ENCODE peak calls at places on chromosomes 6 and 20, in six cellular contexts. B, H, G, M, T and X are unnamed samples.

GRCh38 chr20:535958-536357 is 7.6 kb downstream of the CSNK2A1 start:
- DNase-seq in B (no peak), H (peak; percentile 66), G (no peak), M (no peak), T (no peak), X (no peak)

GRCh38 chr6:83193747-83194582 is 808 bp downstream of the RWDD2A start:
- DNase-seq in B (peak; percentile 57), H (peak; percentile 62), G (peak; percentile 13), M (peak; percentile 82), T (peak; percentile 26), X (peak; percentile 44)

GRCh38 chr6:41273699-41274098 is 12.8 kb downstream of the TREM1 start:
- DNase-seq in B (no peak), H (no peak), G (no peak), M (peak; percentile 32), T (no peak), X (no peak)

GRCh38 chr6:167799033-167799933 is 27.4 kb upstream of the AFDN start:
- DNase-seq in B (no peak), H (peak; percentile 19), G (no peak), M (no peak), T (no peak), X (no peak)

GRCh38 chr20:19304389-19304788 is 91.9 kb downstream of the SLC24A3 start:
- DNase-seq in B (no peak), H (no peak), G (no peak), M (no peak), T (no peak), X (no peak)

GRCh38 chr20:45010399-45010828 is 44.1 kb downstream of the STK4 start:
- DNase-seq in B (no peak), H (no peak), G (no peak), M (no peak), T (no peak), X (no peak)

GRCh38 chr20:24406761-24407550 is 62.5 kb upstream of the SYNDIG1 start:
- DNase-seq in B (no peak), H (no peak), G (no peak), M (no peak), T (no peak), X (no peak)

GRCh38 chr6:101626264-101626663 is 232.8 kb downstream of the GRIK2 start:
- DNase-seq in B (no peak), H (no peak), G (no peak), M (no peak), T (no peak), X (no peak)

GRCh38 chr20:57734754-57735153 is 24.9 kb upstream of the PMEPA1 start:
- DNase-seq in B (no peak), H (no peak), G (no peak), M (no peak), T (no peak), X (no peak)

GRCh38 chr20:25328954-25329498 is 61.6 kb downstream of the ABHD12 start:
- DNase-seq in B (no peak), H (no peak), G (no peak), M (no peak), T (no peak), X (no peak)

GRCh38 chr20:5000263-5001173 is 792 bp downstream of the SLC23A2 start:
- DNase-seq in B (peak; percentile 49), H (peak; percentile 46), G (peak; percentile 6), M (peak; percentile 57), T (peak; percentile 37), X (peak; percentile 53)

GRCh38 chr20:37408202-37408929 is 62.4 kb downstream of the SRC start:
- DNase-seq in B (no peak), H (no peak), G (no peak), M (no peak), T (no peak), X (no peak)

GRCh38 chr6:23713211-23713610 is 412.8 kb upstream of the NRSN1 start:
- DNase-seq in B (no peak), H (no peak), G (no peak), M (no peak), T (no peak), X (no peak)

GRCh38 chr6:36595168-36595818 is 1.1 kb downstream of the SRSF3 start:
- DNase-seq in B (no peak), H (peak; percentile 58), G (no peak), M (no peak), T (peak; percentile 31), X (no peak)

GRCh38 chr20:51553897-51554504 is 11.5 kb upstream of the NFATC2 start:
- DNase-seq in B (no peak), H (no peak), G (no peak), M (no peak), T (no peak), X (no peak)

GRCh38 chr20:57161478-57162194 is 104.8 kb downstream of the BMP7 start:
- DNase-seq in B (no peak), H (no peak), G (no peak), M (no peak), T (no peak), X (no peak)

GRCh38 chr6:116631379-116631990 is 15.2 kb downstream of the RSPH4A start:
- DNase-seq in B (no peak), H (no peak), G (no peak), M (no peak), T (no peak), X (no peak)

GRCh38 chr6:154218336-154218735 is 138.3 kb downstream of the IPCEF1 start:
- DNase-seq in B (peak; percentile 7), H (no peak), G (no peak), M (no peak), T (no peak), X (no peak)

GRCh38 chr6:123527406-123527805 is 109.3 kb downstream of the TRDN start:
- DNase-seq in B (no peak), H (no peak), G (no peak), M (no peak), T (no peak), X (no peak)

GRCh38 chr20:58510921-58511320 is 4.3 kb downstream of the APCDD1L start:
- DNase-seq in B (no peak), H (no peak), G (no peak), M (no peak), T (no peak), X (no peak)

GRCh38 chr6:33073431-33073871 is at the start of gene HLA-DPA1:
- DNase-seq in B (no peak), H (peak; percentile 28), G (no peak), M (no peak), T (peak; percentile 50), X (peak; percentile 86)

GRCh38 chr6:15776458-15776980 is 113.7 kb upstream of the DTNBP1 start:
- DNase-seq in B (no peak), H (no peak), G (no peak), M (no peak), T (peak; percentile 60), X (peak; percentile 25)

GRCh38 chr6:161355731-161356130 is 81.9 kb upstream of the AGPAT4 start:
- DNase-seq in B (no peak), H (no peak), G (no peak), M (no peak), T (no peak), X (no peak)

GRCh38 chr20:54257090-54257816 is 49.4 kb downstream of the PFDN4 start:
- DNase-seq in B (no peak), H (no peak), G (no peak), M (no peak), T (no peak), X (no peak)

GRCh38 chr20:59004763-59005522 is 2.1 kb downstream of the CTSZ start:
- DNase-seq in B (no peak), H (peak; percentile 90), G (no peak), M (no peak), T (peak; percentile 41), X (peak; percentile 87)

GRCh38 chr6:169654590-169655391 is 47.0 kb downstream of the WDR27 start:
- DNase-seq in B (peak; percentile 45), H (peak; percentile 69), G (peak; percentile 42), M (no peak), T (peak; percentile 67), X (peak; percentile 90)

GRCh38 chr6:26304213-26305096 is 60.5 kb upstream of the BTN3A2 start:
- DNase-seq in B (no peak), H (peak; percentile 50), G (no peak), M (no peak), T (peak; percentile 32), X (no peak)

GRCh38 chr20:37414133-37414532 is 68.2 kb downstream of the SRC start:
- DNase-seq in B (no peak), H (no peak), G (no peak), M (no peak), T (no peak), X (no peak)

GRCh38 chr6:55756711-55757110 is 118.7 kb downstream of the BMP5 start:
- DNase-seq in B (no peak), H (no peak), G (no peak), M (no peak), T (no peak), X (no peak)

GRCh38 chr20:44142416-44142815 is 44.6 kb downstream of the JPH2 start:
- DNase-seq in B (no peak), H (no peak), G (no peak), M (no peak), T (no peak), X (no peak)

GRCh38 chr6:147227770-147228320 is 23.6 kb downstream of the STXBP5 start:
- DNase-seq in B (no peak), H (no peak), G (no peak), M (no peak), T (no peak), X (no peak)

GRCh38 chr20:13302647-13303425 is 81.8 kb downstream of the ISM1 start:
- DNase-seq in B (no peak), H (peak; percentile 49), G (peak; percentile 9), M (no peak), T (peak; percentile 47), X (peak; percentile 61)